ENCODE peak calls at places on chromosome 19, in seven cellular contexts. J is heart right ventricle; T is CD8-positive, alpha-beta memory T cell; O is left ventricle myocardium inferior; E is heart left ventricle; H is caudate nucleus; G is pancreas. P is an unnamed sample.

GRCh38 chr19:8000298-8001038 is 5.0 kb downstream of the ELAVL1 start:
- DNase-seq in G (no peak), E (no peak), T (no peak), H (no peak), J (no peak), O (no peak), P (no peak)

GRCh38 chr19:10812902-10813404 is 23.1 kb downstream of the TMED1 start:
- DNase-seq in J (peak; percentile 42), G (no peak), E (no peak), T (no peak), O (no peak), H (no peak), P (peak; percentile 25)

GRCh38 chr19:11375143-11375948 is 880 bp downstream of the SWSAP1 start:
- DNase-seq in O (peak; percentile 54), H (peak; percentile 40), T (peak; percentile 86), E (peak; percentile 73), G (peak; percentile 37), J (peak; percentile 50), P (peak; percentile 58)

GRCh38 chr19:46023311-46023779 is 492 bp upstream of the PGLYRP1 start:
- DNase-seq in G (no peak), H (no peak), O (no peak), T (no peak), J (no peak), E (no peak), P (no peak)

GRCh38 chr19:518292-519231 is 11.3 kb downstream of the TPGS1 start:
- DNase-seq in O (no peak), G (no peak), J (no peak), T (peak; percentile 80), H (no peak), E (no peak), P (no peak)

GRCh38 chr19:15595069-15595468 is 19.9 kb upstream of the CYP4F8 start:
- DNase-seq in O (no peak), G (no peak), H (no peak), J (no peak), E (no peak), T (no peak), P (no peak)

GRCh38 chr19:40519352-40520322 is 52.8 kb downstream of the SPTBN4 start:
- DNase-seq in T (no peak), E (no peak), G (no peak), H (no peak), O (no peak), J (no peak), P (no peak)

GRCh38 chr19:28313633-28314032 is 899.3 kb downstream of the UQCRFS1 start:
- DNase-seq in J (peak; percentile 52), O (peak; percentile 20), G (peak; percentile 30), E (no peak), H (no peak), T (no peak), P (no peak)

GRCh38 chr19:5586300-5587070 is 18.7 kb upstream of the TINCR start:
- DNase-seq in G (no peak), T (no peak), H (no peak), O (no peak), E (no peak), J (no peak), P (no peak)

GRCh38 chr19:38977445-38978314 is 2.1 kb upstream of the FBXO17 start:
- DNase-seq in T (no peak), H (no peak), G (no peak), E (no peak), O (no peak), J (no peak), P (no peak)

GRCh38 chr19:7480222-7480974 is 8.4 kb downstream of the PEX11G start:
- DNase-seq in G (no peak), J (no peak), H (no peak), E (no peak), O (no peak), T (no peak), P (no peak)

GRCh38 chr19:38842439-38843174 is 7.2 kb downstream of the HNRNPL start:
- DNase-seq in E (no peak), H (no peak), O (no peak), J (no peak), T (peak; percentile 82), G (no peak), P (no peak)

GRCh38 chr19:19410553-19411550 is 5.4 kb downstream of the GATAD2A start:
- DNase-seq in J (no peak), E (no peak), G (no peak), T (peak; percentile 60), H (no peak), O (no peak), P (no peak)

GRCh38 chr19:19591133-19591825 is 27.2 kb downstream of the PBX4 start:
- DNase-seq in E (no peak), H (no peak), G (peak; percentile 8), T (peak; percentile 83), J (no peak), O (no peak), P (no peak)

GRCh38 chr19:15265849-15266248 is 33.6 kb upstream of the EPHX3 start:
- DNase-seq in E (peak; percentile 91), T (no peak), O (peak; percentile 90), G (peak; percentile 98), H (peak; percentile 88), J (peak; percentile 89), P (peak; percentile 93)

GRCh38 chr19:9586764-9587163 is 2.5 kb upstream of the ZNF121 start:
- DNase-seq in J (peak; percentile 47), H (peak; percentile 22), T (peak; percentile 83), E (no peak), G (peak; percentile 25), O (peak; percentile 28), P (no peak)

GRCh38 chr19:14496849-14497346 is 971 bp upstream of the GIPC1 start:
- DNase-seq in O (no peak), H (peak; percentile 46), G (no peak), T (no peak), J (no peak), E (no peak), P (no peak)

GRCh38 chr19:43532571-43532961 is 422 bp upstream of the ZNF575 start:
- DNase-seq in J (no peak), O (no peak), T (no peak), G (peak; percentile 50), H (no peak), E (peak; percentile 71), P (peak; percentile 57)

GRCh38 chr19:409006-409514 is at the start of gene C2CD4C:
- DNase-seq in T (peak; percentile 44), O (no peak), E (peak; percentile 64), H (no peak), J (no peak), G (no peak), P (no peak)

GRCh38 chr19:13099073-13099999 is 3.3 kb downstream of the LYL1 start:
- DNase-seq in H (no peak), E (peak; percentile 92), G (no peak), J (peak; percentile 81), T (peak; percentile 88), O (peak; percentile 81), P (no peak)

GRCh38 chr19:57802269-57802668 is 12.4 kb downstream of the ZNF552 start:
- DNase-seq in T (no peak), G (no peak), H (no peak), E (no peak), O (no peak), J (no peak), P (no peak)
- H3K27ac ChIP-seq in T (no peak overlapping the region), G (no peak overlapping the region), H (no peak overlapping the region), E (no peak overlapping the region), O (no peak overlapping the region), J (no peak overlapping the region), P (no peak overlapping the region)

GRCh38 chr19:50368649-50369570 is 3.5 kb upstream of the NAPSA start:
- DNase-seq in G (peak; percentile 85), O (peak; percentile 80), H (peak; percentile 76), E (peak; percentile 89), T (peak; percentile 84), J (peak; percentile 87), P (peak; percentile 60)
- H3K27ac ChIP-seq in G (peak overlapping the region; percentile 68), O (peak overlapping the region; percentile 89), H (peak overlapping the region; percentile 40), E (peak overlapping the region; percentile 82), T (peak overlapping the region; percentile 72), J (no peak overlapping the region), P (peak overlapping the region; percentile 79)

GRCh38 chr19:48363500-48363809 is 285 bp downstream of the TMEM143 start:
- DNase-seq in H (no peak), E (no peak), G (peak; percentile 53), J (no peak), T (no peak), O (no peak), P (peak; percentile 68)

GRCh38 chr19:48363810-48364563 is at the start of the genes SYNGR4 and TMEM143:
- DNase-seq in G (peak; percentile 99), T (peak; percentile 99), O (peak; percentile 99), E (peak; percentile 99), H (peak; percentile 99), J (peak; percentile 99), P (peak; percentile 98)

GRCh38 chr19:48362716-48363499 is 832 bp downstream of the TMEM143 start:
- DNase-seq in G (peak; percentile 95), O (peak; percentile 97), E (peak; percentile 97), H (peak; percentile 91), T (peak; percentile 92), J (peak; percentile 96), P (peak; percentile 95)

GRCh38 chr19:48365602-48366001 is 1.4 kb downstream of the SYNGR4 start:
- DNase-seq in E (no peak), H (no peak), T (no peak), G (no peak), J (no peak), O (no peak), P (no peak)

DNA sequence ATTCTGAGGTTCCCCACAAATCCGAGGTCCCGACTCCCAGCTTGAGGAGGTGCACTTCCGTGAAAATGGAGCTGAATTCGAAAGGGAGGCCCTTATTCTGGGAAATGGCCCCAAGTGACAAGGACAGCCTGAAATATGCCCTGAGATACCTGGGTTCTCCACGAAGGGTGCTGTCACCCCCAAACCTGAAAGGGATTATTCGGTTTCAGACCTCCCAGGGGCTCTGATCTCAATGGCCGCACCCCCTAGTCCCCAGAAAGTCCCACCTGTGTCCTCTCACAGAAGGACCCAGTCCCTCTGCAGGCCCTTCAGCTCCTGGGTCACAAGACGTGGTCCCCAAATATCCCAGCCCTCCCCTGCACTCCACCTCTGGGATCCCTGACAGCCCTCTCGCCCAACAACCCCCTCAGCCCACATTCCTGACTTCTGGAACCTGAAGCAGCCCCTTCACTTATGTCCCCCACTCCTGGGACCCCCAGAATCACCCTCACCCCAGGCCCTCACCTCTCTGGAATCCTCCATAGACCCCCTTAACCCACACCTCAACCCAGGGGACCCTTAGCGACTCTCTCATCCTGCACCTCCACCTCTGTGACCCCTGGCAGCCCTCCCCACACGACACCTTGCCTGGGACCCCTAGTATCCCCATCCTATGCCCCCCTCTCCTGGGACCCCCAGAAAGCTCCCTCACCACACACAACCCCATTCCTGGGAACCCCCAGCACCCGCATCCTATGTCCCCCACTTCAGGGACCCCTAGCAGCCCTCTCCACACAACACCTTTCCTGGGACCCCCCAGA is 597 bp downstream of the SYNGR4 start:
- DNase-seq in H (no peak), T (no peak), E (no peak), G (peak; percentile 34), J (peak; percentile 16), O (no peak), P (no peak)
- H3K27ac ChIP-seq in H (peak overlapping the region; percentile 42), T (peak overlapping the region; percentile 87), E (peak overlapping the region; percentile 100), G (peak overlapping the region; percentile 92), J (no peak overlapping the region), O (peak overlapping the region; percentile 95), P (peak overlapping the region; percentile 96)

DNA sequence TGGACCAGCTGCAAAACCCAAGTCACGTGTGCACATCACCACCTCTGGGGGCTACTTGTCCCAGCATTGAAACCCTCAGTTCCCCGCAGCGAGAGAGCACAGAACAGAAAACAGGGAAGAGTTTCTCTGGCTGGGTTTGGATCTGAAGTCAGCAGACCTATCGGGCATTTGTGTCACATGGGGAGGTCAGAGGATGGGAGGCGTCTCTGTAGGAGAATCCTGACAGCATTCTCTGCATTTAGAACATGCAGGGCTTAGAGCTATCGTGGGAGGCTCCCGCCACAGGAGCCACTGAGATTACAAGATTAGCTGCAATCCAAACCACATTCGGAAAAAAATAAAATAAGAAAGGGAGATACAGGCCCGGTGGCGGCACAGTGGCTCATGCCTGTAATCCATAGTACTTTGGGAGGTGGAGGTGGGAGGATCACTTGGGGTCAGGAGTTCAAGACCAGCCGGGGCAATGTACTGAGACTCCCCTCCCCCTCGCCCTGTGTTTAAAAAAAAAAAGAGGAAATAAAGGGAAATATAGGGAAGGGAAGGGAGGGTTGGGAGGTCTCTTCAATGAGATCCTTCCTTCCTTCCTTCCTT is 2.9 kb upstream of the TLE6 start:
- DNase-seq in J (peak; percentile 65), E (no peak), H (no peak), O (peak; percentile 50), G (no peak), T (no peak), P (no peak)
- H3K27ac ChIP-seq in J (no peak overlapping the region), E (peak overlapping the region; percentile 90), H (no peak overlapping the region), O (peak overlapping the region; percentile 95), G (no peak overlapping the region), T (no peak overlapping the region), P (no peak overlapping the region)

P was measured in substantia nigra.